ENCODE peak calls at places on chromosome 13, in eight cellular contexts. I, C, S, L, A, G, U and F are unnamed samples. For H3K4me1, the result is how much of the 10 kb centered on the place peaks cover.

GRCh38 chr13:113304121-113304520 is 7.1 kb downstream of the LAMP1 start:
- DNase-seq in L (no peak), I (no peak), U (no peak), S (no peak), C (no peak), A (no peak), G (no peak), F (no peak)

GRCh38 chr13:36872621-36873020 is 47.4 kb downstream of the SMAD9 start:
- DNase-seq in L (no peak), I (no peak), U (peak), C (no peak), A (no peak), G (no peak), S (no peak), F (no peak)

GRCh38 chr13:45875951-45876350 is 24.4 kb upstream of the SIAH3 start:
- DNase-seq in S (no peak), A (no peak), U (no peak), C (no peak), G (no peak), I (no peak), L (no peak), F (no peak)

GRCh38 chr13:106710267-106710666 is 142.3 kb upstream of the ARGLU1 start:
- DNase-seq in S (peak), A (no peak), G (no peak), C (no peak), U (no peak), L (peak), I (no peak), F (no peak)

GRCh38 chr13:20773194-20774080 is at the start of gene EEF1AKMT1:
- DNase-seq in I (peak), S (peak), G (peak), L (peak), U (peak), A (peak), C (peak), F (peak)

GRCh38 chr13:29598321-29598720 is 2.8 kb upstream of the SLC7A1 start:
- DNase-seq in L (no peak), G (no peak), U (no peak), A (no peak), S (no peak), C (no peak), I (no peak), F (no peak)

GRCh38 chr13:112776971-112777370 is 87.1 kb downstream of the ATP11A start:
- DNase-seq in U (peak), A (no peak), I (peak), G (no peak), S (no peak), C (no peak), L (no peak), F (no peak)

GRCh38 chr13:47962237-47962636 is 38.8 kb downstream of the SUCLA2 start:
- DNase-seq in U (no peak), A (no peak), G (no peak), S (no peak), I (no peak), L (no peak), C (no peak), F (no peak)

GRCh38 chr13:94607939-94608338 is 6.3 kb downstream of the GPR180 start:
- DNase-seq in U (no peak), S (no peak), I (no peak), C (no peak), L (no peak), A (no peak), G (peak), F (no peak)

GRCh38 chr13:73059460-73060250 is 850 bp downstream of the KLF5 start:
- DNase-seq in A (peak), C (peak), L (no peak), I (no peak), S (peak), U (peak), G (peak), F (no peak)

GRCh38 chr13:30370916-30371521 is 51.3 kb upstream of the UBE2L5 start:
- DNase-seq in L (no peak), G (no peak), S (no peak), A (no peak), C (no peak), I (no peak), U (no peak), F (no peak)

GRCh38 chr13:98325724-98326123 is 148.7 kb upstream of the RNF113B start:
- DNase-seq in G (no peak), C (no peak), A (no peak), S (no peak), L (no peak), U (peak), I (no peak), F (no peak)

GRCh38 chr13:98327326-98328314 is 150.6 kb upstream of the RNF113B start:
- DNase-seq in S (no peak), L (peak), C (no peak), U (peak), I (no peak), G (peak), A (no peak), F (no peak)

GRCh38 chr13:98326274-98326673 is 149.2 kb upstream of the RNF113B start:
- DNase-seq in L (no peak), S (no peak), A (no peak), G (no peak), C (no peak), I (no peak), U (no peak), F (no peak)

GRCh38 chr13:98332222-98332621 is 155.2 kb upstream of the RNF113B start:
- DNase-seq in S (no peak), L (no peak), G (no peak), U (no peak), I (no peak), A (no peak), C (no peak), F (no peak)

GRCh38 chr13:98328511-98328910 is 151.4 kb upstream of the RNF113B start:
- DNase-seq in U (no peak), L (no peak), G (no peak), S (no peak), I (no peak), C (no peak), A (no peak), F (no peak)
- H3K4me1 ChIP-seq in U (under half), L (under half), G (under half), S (under half), I (under half), C (under half), A (under half), F (under half)

GRCh38 chr13:27130223-27131015 is 41.2 kb downstream of the USP12 start:
- DNase-seq in U (no peak), G (peak), L (peak), A (no peak), S (no peak), C (no peak), I (no peak), F (no peak)
- H3K4me1 ChIP-seq in U (under half), G (under half), L (under half), A (half or more), S (under half), C (under half), I (under half), F (half or more)

GRCh38 chr13:79395881-79396280 is 10.2 kb downstream of the RBM26 start:
- DNase-seq in G (no peak), I (no peak), C (no peak), L (no peak), U (no peak), A (no peak), S (no peak), F (no peak)
- H3K4me1 ChIP-seq in G (under half), I (under half), C (under half), L (under half), U (under half), A (half or more), S (under half), F (under half)

GRCh38 chr13:110700186-110700585 is 5.7 kb downstream of the CARS2 start:
- DNase-seq in S (no peak), A (no peak), I (no peak), C (no peak), U (no peak), L (no peak), G (no peak), F (no peak)
- H3K4me1 ChIP-seq in S (under half), A (under half), I (under half), C (under half), U (under half), L (under half), G (under half), F (under half)